ENCODE peak calls at places on chromosomes 12 and 14, in seven cellular contexts. V, F, Y, C, K, G and U are unnamed samples.

GRCh38 chr12:120677765-120678473 is 9.0 kb upstream of the MLEC start:
- DNase-seq in F (peak; percentile 18), V (peak; percentile 27), Y (no peak), C (peak; percentile 37), G (no peak), K (peak; percentile 15), U (no peak)

GRCh38 chr12:8609061-8609570 is 3.5 kb downstream of the AICDA start:
- DNase-seq in V (peak; percentile 67), K (peak; percentile 77), G (peak; percentile 78), C (peak; percentile 47), Y (no peak), F (peak; percentile 19), U (no peak)

GRCh38 chr14:74483321-74483720 is 9.8 kb downstream of the NPC2 start:
- DNase-seq in C (no peak), Y (no peak), F (no peak), G (peak; percentile 23), V (peak; percentile 30), K (peak; percentile 29), U (no peak)

GRCh38 chr12:62260733-62261683 is 804 bp downstream of the USP15 start:
- DNase-seq in G (peak; percentile 41), Y (peak; percentile 45), K (peak; percentile 52), C (peak; percentile 21), F (peak; percentile 68), V (peak; percentile 50), U (peak; percentile 48)

GRCh38 chr12:110912263-110912662 is 8.1 kb downstream of the MYL2 start:
- DNase-seq in C (no peak), G (no peak), F (no peak), Y (no peak), K (no peak), V (no peak), U (no peak)

GRCh38 chr12:131536337-131536736 is 174.6 kb upstream of the SFSWAP start:
- DNase-seq in C (no peak), F (no peak), K (no peak), V (no peak), G (no peak), Y (no peak), U (no peak)

GRCh38 chr12:98406378-98406777 is 109.0 kb upstream of the TMPO start:
- DNase-seq in F (no peak), C (no peak), Y (no peak), G (no peak), V (no peak), K (no peak), U (no peak)

GRCh38 chr12:130334937-130335336 is 2.8 kb upstream of the PIWIL1 start:
- DNase-seq in G (no peak), C (no peak), Y (no peak), K (no peak), F (peak; percentile 1), V (no peak), U (no peak)

GRCh38 chr12:121980211-121980891 is 41.3 kb upstream of the BCL7A start:
- DNase-seq in G (no peak), F (no peak), Y (no peak), K (peak; percentile 22), C (no peak), V (peak; percentile 13), U (no peak)

GRCh38 chr12:60107992-60108391 is 512.2 kb downstream of the SLC16A7 start:
- DNase-seq in K (no peak), F (no peak), V (no peak), G (no peak), C (no peak), Y (no peak), U (no peak)

GRCh38 chr14:89973234-89973823 is 17.6 kb downstream of the TDP1 start:
- DNase-seq in K (peak; percentile 83), C (peak; percentile 71), F (peak; percentile 40), G (peak; percentile 76), V (peak; percentile 82), Y (peak; percentile 55), U (peak; percentile 69)

GRCh38 chr12:66092559-66093269 is 37.8 kb downstream of the LLPH start:
- DNase-seq in K (no peak), V (peak; percentile 17), C (no peak), Y (no peak), G (peak; percentile 48), F (peak; percentile 72), U (no peak)

GRCh38 chr14:24069411-24069735 is 2.0 kb upstream of the CPNE6 start:
- DNase-seq in G (no peak), F (no peak), V (no peak), Y (no peak), K (no peak), C (no peak), U (no peak)

GRCh38 chr12:129854591-129854990 is 49.2 kb downstream of the TMEM132D start:
- DNase-seq in G (no peak), F (no peak), Y (no peak), V (no peak), K (no peak), C (no peak), U (no peak)

GRCh38 chr14:80572666-80573065 is 361.4 kb upstream of the DIO2 start:
- DNase-seq in Y (no peak), G (no peak), K (no peak), V (no peak), C (no peak), F (no peak), U (no peak)

GRCh38 chr14:86858043-86858442 is 1134.9 kb downstream of the GALC start:
- DNase-seq in C (no peak), K (peak; percentile 60), G (peak; percentile 56), Y (no peak), V (peak; percentile 57), F (no peak), U (no peak)

GRCh38 chr12:57430117-57430930 is 519 bp downstream of the R3HDM2 start:
- DNase-seq in G (peak; percentile 51), Y (no peak), C (peak; percentile 50), K (peak; percentile 34), V (peak; percentile 30), F (peak; percentile 37), U (peak; percentile 62)

GRCh38 chr14:71714225-71714624 is 218.0 kb upstream of the RGS6 start:
- DNase-seq in G (peak; percentile 96), F (peak; percentile 45), C (no peak), V (peak; percentile 88), Y (no peak), K (peak; percentile 89), U (no peak)

GRCh38 chr12:122721057-122721545 is 4.5 kb upstream of the HCAR3 start:
- DNase-seq in F (peak; percentile 97), K (no peak), Y (no peak), C (no peak), V (no peak), G (no peak), U (no peak)

GRCh38 chr12:120470150-120470817 is 736 bp upstream of the SRSF9 start:
- DNase-seq in Y (no peak), K (peak; percentile 31), F (no peak), G (peak; percentile 37), V (peak; percentile 30), C (peak; percentile 36), U (no peak)

GRCh38 chr12:127162902-127163301 is 1104.1 kb upstream of the TMEM132C start:
- DNase-seq in K (peak; percentile 29), F (peak; percentile 76), Y (no peak), V (peak; percentile 14), C (no peak), G (peak; percentile 61), U (no peak)

GRCh38 chr12:111454311-111454710 is 48.6 kb downstream of the SH2B3 start:
- DNase-seq in V (no peak), F (no peak), G (no peak), Y (no peak), C (no peak), K (no peak), U (no peak)

GRCh38 chr12:120914794-120915193 is 10.6 kb upstream of the SPPL3 start:
- DNase-seq in C (no peak), K (no peak), G (no peak), Y (no peak), F (peak; percentile 98), V (no peak), U (no peak)

GRCh38 chr14:36161781-36162180 is 14.7 kb downstream of the PTCSC3 start:
- DNase-seq in Y (peak; percentile 10), C (no peak), V (no peak), G (no peak), K (no peak), F (no peak), U (no peak)

GRCh38 chr12:92745874-92746553 is 43.2 kb downstream of the PLEKHG7 start:
- DNase-seq in K (peak; percentile 97), G (peak; percentile 98), V (peak; percentile 95), F (peak; percentile 85), Y (peak; percentile 29), C (peak; percentile 72), U (peak; percentile 93)

GRCh38 chr14:89477391-89477790 is 60.4 kb upstream of the FOXN3 start:
- DNase-seq in C (no peak), F (no peak), K (peak; percentile 58), V (no peak), Y (peak; percentile 23), G (peak; percentile 27), U (peak; percentile 72)

GRCh38 chr12:40375076-40375475 is 150.3 kb downstream of the LRRK2 start:
- DNase-seq in F (no peak), Y (no peak), K (peak; percentile 2), G (peak; percentile 11), V (peak; percentile 5), C (no peak), U (no peak)

GRCh38 chr14:94423465-94424056 is 29.0 kb downstream of the SERPINA11 start:
- DNase-seq in F (peak; percentile 37), C (peak; percentile 61), Y (peak; percentile 73), V (peak; percentile 80), G (peak; percentile 72), K (peak; percentile 79), U (peak; percentile 79)

GRCh38 chr14:92690171-92691011 is 58.0 kb downstream of the LGMN start:
- DNase-seq in V (peak; percentile 64), G (peak; percentile 58), C (peak; percentile 77), Y (peak; percentile 29), F (peak; percentile 41), K (peak; percentile 72), U (peak; percentile 72)

GRCh38 chr14:68736519-68736918 is 56.3 kb downstream of the ZFP36L1 start:
- DNase-seq in V (no peak), F (no peak), K (peak; percentile 28), G (no peak), Y (no peak), C (no peak), U (no peak)
- H3K4me3 ChIP-seq in V (no peak overlapping the region), F (no peak overlapping the region), K (no peak overlapping the region), G (no peak overlapping the region), Y (no peak overlapping the region), C (no peak overlapping the region), U (no peak overlapping the region)

DNA sequence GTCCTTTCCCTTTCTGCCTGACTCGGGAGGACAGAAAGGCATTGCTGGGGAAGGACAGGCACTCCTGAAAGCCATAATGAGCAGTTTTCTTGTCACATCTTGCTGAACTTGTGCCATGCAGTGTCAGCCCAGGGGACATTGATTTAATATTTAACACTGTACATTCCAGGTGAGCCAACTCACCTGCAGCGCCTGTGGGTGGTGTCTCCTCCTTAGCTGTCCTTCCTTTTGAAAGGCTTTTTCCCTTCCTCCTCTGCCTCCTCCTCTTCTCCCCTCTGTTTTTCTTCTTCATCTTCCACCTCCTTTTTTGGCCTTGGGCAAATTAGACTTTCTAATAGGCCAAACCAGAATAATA is 13.0 kb downstream of the MYRFL start:
- DNase-seq in K (no peak), V (no peak), Y (peak; percentile 19), F (no peak), G (no peak), C (no peak), U (no peak)
- H3K4me3 ChIP-seq in K (no peak overlapping the region), V (no peak overlapping the region), Y (no peak overlapping the region), F (no peak overlapping the region), G (no peak overlapping the region), C (no peak overlapping the region), U (no peak overlapping the region)

GRCh38 chr14:22812744-22813143 is 2.5 kb downstream of the SLC7A7 start:
- DNase-seq in F (no peak), V (no peak), Y (no peak), C (no peak), G (no peak), K (no peak), U (no peak)
- H3K4me3 ChIP-seq in F (no peak overlapping the region), V (no peak overlapping the region), Y (no peak overlapping the region), C (no peak overlapping the region), G (no peak overlapping the region), K (no peak overlapping the region), U (no peak overlapping the region)

GRCh38 chr14:56810850-56811595 is 744 bp upstream of the OTX2 start:
- DNase-seq in G (no peak), K (no peak), F (no peak), V (no peak), Y (no peak), C (no peak), U (no peak)
- H3K4me3 ChIP-seq in G (no peak overlapping the region), K (no peak overlapping the region), F (no peak overlapping the region), V (no peak overlapping the region), Y (no peak overlapping the region), C (no peak overlapping the region), U (no peak overlapping the region)